ENCODE peak calls at places on chromosomes 1 and 21, in ten cellular contexts. J is MV-4-11, D is lung microvascular endothelial cell, T is upper lobe of right lung, M is SHP77, Y is hypothalamus, I is thoracic aorta, G is kidney epithelial cell, L is NCI-H1417, U is EH. W is an unnamed sample.

GRCh38 chr21:42321845-42322244 is 6.6 kb upstream of the TFF3 start:
- DNase-seq in D (no peak), I (no peak), M (no peak), U (no peak), G (no peak), L (no peak), Y (no peak), J (no peak), T (no peak), W (no peak)

GRCh38 chr1:63721531-63722189 is 52.2 kb upstream of the ROR1 start:
- DNase-seq in I (no peak), D (no peak), G (no peak), U (peak), Y (no peak), L (peak), M (peak), T (no peak), J (no peak), W (no peak)

GRCh38 chr1:12015001-12015491 is 4.3 kb upstream of the MIIP start:
- DNase-seq in L (no peak), G (no peak), Y (no peak), I (no peak), M (no peak), J (no peak), U (peak), D (no peak), T (no peak), W (no peak)

GRCh38 chr1:13702425-13703127 is 2.6 kb downstream of the PRDM2 start:
- DNase-seq in J (no peak), D (no peak), G (no peak), I (no peak), Y (no peak), T (no peak), M (no peak), U (no peak), L (no peak), W (no peak)

GRCh38 chr1:102942324-102942723 is 166.0 kb downstream of the COL11A1 start:
- DNase-seq in M (no peak), T (no peak), D (no peak), I (no peak), L (no peak), G (no peak), J (no peak), Y (no peak), U (peak), W (no peak)

GRCh38 chr1:177632923-177633322 is 336.9 kb downstream of the SEC16B start:
- DNase-seq in J (no peak), I (no peak), D (no peak), T (no peak), U (no peak), G (no peak), M (no peak), Y (no peak), L (no peak), W (no peak)

GRCh38 chr1:118335372-118335771 is 150.3 kb upstream of the SPAG17 start:
- DNase-seq in Y (no peak), D (no peak), J (no peak), G (peak), I (no peak), U (peak), T (no peak), L (no peak), M (peak), W (no peak)

GRCh38 chr1:197771904-197772561 is 3.2 kb downstream of the DENND1B start:
- DNase-seq in M (no peak), D (no peak), Y (no peak), U (no peak), G (no peak), T (no peak), L (no peak), J (peak), I (no peak), W (no peak)

GRCh38 chr1:223188618-223189356 is 45.7 kb upstream of the TLR5 start:
- DNase-seq in D (no peak), T (no peak), M (no peak), I (no peak), L (no peak), G (no peak), U (no peak), J (peak), Y (no peak), W (no peak)

GRCh38 chr1:2314803-2315710 is 76.3 kb downstream of the MORN1 start:
- DNase-seq in Y (peak), L (peak), M (no peak), J (no peak), T (peak), I (no peak), G (no peak), U (peak), D (peak), W (no peak)

GRCh38 chr1:231600461-231600976 is 26.1 kb upstream of the DISC1 start:
- DNase-seq in I (no peak), L (no peak), T (no peak), D (peak), U (peak), Y (no peak), J (no peak), M (no peak), G (no peak), W (no peak)

GRCh38 chr1:165738794-165739193 is 29.9 kb downstream of the TMCO1 start:
- DNase-seq in T (no peak), M (no peak), L (no peak), D (no peak), Y (no peak), U (no peak), J (no peak), G (no peak), I (no peak), W (no peak)